ENCODE peak calls at places on chromosomes 16 and 17, in nine cellular contexts. One of them, this sample, is unnamed.

GRCh38 chr16:85746431-85747227 is 4.3 kb downstream of the C16orf74 start:
- DNase-seq in NCI-H345: no peak
- DNase-seq in MG63: peak
- DNase-seq in HT-29: peak
- DNase-seq in stimulated activated CD8-positive, alpha-beta memory T cell treated with anti-CD3 and anti-CD28 coated beads, Interleukin-15, amount 100 ng/mL, for 24 hours: no peak
- DNase-seq in stimulated activated CD4-positive, alpha-beta T cell treated with anti-CD3 and anti-CD28 coated beads, Interleukin-15, amount 100 ng/mL, for 1 hour: no peak
- DNase-seq in Right ventricle myocardium superior: no peak
- DNase-seq in lower leg skin: peak
- DNase-seq in ovary: no peak
- DNase-seq in this sample: no peak

GRCh38 chr16:23595246-23595950 is 718 bp downstream of the NDUFAB1 start:
- DNase-seq in NCI-H345: no peak
- DNase-seq in MG63: no peak
- DNase-seq in HT-29: peak
- DNase-seq in stimulated activated CD8-positive, alpha-beta memory T cell treated with anti-CD3 and anti-CD28 coated beads, Interleukin-15, amount 100 ng/mL, for 24 hours: no peak
- DNase-seq in stimulated activated CD4-positive, alpha-beta T cell treated with anti-CD3 and anti-CD28 coated beads, Interleukin-15, amount 100 ng/mL, for 1 hour: no peak
- DNase-seq in Right ventricle myocardium superior: no peak
- DNase-seq in lower leg skin: peak
- DNase-seq in ovary: no peak
- DNase-seq in this sample: no peak

GRCh38 chr16:61957075-61957474 is 79.2 kb downstream of the CDH8 start:
- DNase-seq in NCI-H345: no peak
- DNase-seq in MG63: no peak
- DNase-seq in HT-29: no peak
- DNase-seq in stimulated activated CD8-positive, alpha-beta memory T cell treated with anti-CD3 and anti-CD28 coated beads, Interleukin-15, amount 100 ng/mL, for 24 hours: no peak
- DNase-seq in stimulated activated CD4-positive, alpha-beta T cell treated with anti-CD3 and anti-CD28 coated beads, Interleukin-15, amount 100 ng/mL, for 1 hour: no peak
- DNase-seq in Right ventricle myocardium superior: no peak
- DNase-seq in lower leg skin: no peak
- DNase-seq in ovary: no peak
- DNase-seq in this sample: no peak

GRCh38 chr16:2039286-2040030 is 8.2 kb downstream of the NTHL1 start:
- DNase-seq in NCI-H345: peak
- DNase-seq in MG63: no peak
- DNase-seq in HT-29: peak
- DNase-seq in stimulated activated CD8-positive, alpha-beta memory T cell treated with anti-CD3 and anti-CD28 coated beads, Interleukin-15, amount 100 ng/mL, for 24 hours: no peak
- DNase-seq in stimulated activated CD4-positive, alpha-beta T cell treated with anti-CD3 and anti-CD28 coated beads, Interleukin-15, amount 100 ng/mL, for 1 hour: no peak
- DNase-seq in Right ventricle myocardium superior: peak
- DNase-seq in lower leg skin: no peak
- DNase-seq in ovary: peak
- DNase-seq in this sample: peak

GRCh38 chr16:49459953-49460735 is 86.5 kb downstream of the C16orf78 start:
- DNase-seq in NCI-H345: no peak
- DNase-seq in MG63: no peak
- DNase-seq in HT-29: no peak
- DNase-seq in stimulated activated CD8-positive, alpha-beta memory T cell treated with anti-CD3 and anti-CD28 coated beads, Interleukin-15, amount 100 ng/mL, for 24 hours: no peak
- DNase-seq in stimulated activated CD4-positive, alpha-beta T cell treated with anti-CD3 and anti-CD28 coated beads, Interleukin-15, amount 100 ng/mL, for 1 hour: no peak
- DNase-seq in Right ventricle myocardium superior: no peak
- DNase-seq in lower leg skin: no peak
- DNase-seq in ovary: no peak
- DNase-seq in this sample: no peak

GRCh38 chr16:89658221-89658879 is 714 bp downstream of the SPATA33 start:
- DNase-seq in NCI-H345: no peak
- DNase-seq in MG63: peak
- DNase-seq in HT-29: peak
- DNase-seq in stimulated activated CD8-positive, alpha-beta memory T cell treated with anti-CD3 and anti-CD28 coated beads, Interleukin-15, amount 100 ng/mL, for 24 hours: no peak
- DNase-seq in stimulated activated CD4-positive, alpha-beta T cell treated with anti-CD3 and anti-CD28 coated beads, Interleukin-15, amount 100 ng/mL, for 1 hour: no peak
- DNase-seq in Right ventricle myocardium superior: no peak
- DNase-seq in lower leg skin: no peak
- DNase-seq in ovary: no peak
- DNase-seq in this sample: no peak

GRCh38 chr17:34578016-34578415 is 1.4 kb upstream of the TMEM132E start:
- DNase-seq in NCI-H345: no peak
- DNase-seq in MG63: no peak
- DNase-seq in HT-29: no peak
- DNase-seq in stimulated activated CD8-positive, alpha-beta memory T cell treated with anti-CD3 and anti-CD28 coated beads, Interleukin-15, amount 100 ng/mL, for 24 hours: no peak
- DNase-seq in stimulated activated CD4-positive, alpha-beta T cell treated with anti-CD3 and anti-CD28 coated beads, Interleukin-15, amount 100 ng/mL, for 1 hour: no peak
- DNase-seq in Right ventricle myocardium superior: no peak
- DNase-seq in lower leg skin: no peak
- DNase-seq in ovary: no peak
- DNase-seq in this sample: no peak

GRCh38 chr17:688100-688989 is 26.3 kb downstream of the VPS53 start:
- DNase-seq in NCI-H345: no peak
- DNase-seq in MG63: no peak
- DNase-seq in HT-29: peak
- DNase-seq in stimulated activated CD8-positive, alpha-beta memory T cell treated with anti-CD3 and anti-CD28 coated beads, Interleukin-15, amount 100 ng/mL, for 24 hours: no peak
- DNase-seq in stimulated activated CD4-positive, alpha-beta T cell treated with anti-CD3 and anti-CD28 coated beads, Interleukin-15, amount 100 ng/mL, for 1 hour: no peak
- DNase-seq in Right ventricle myocardium superior: no peak
- DNase-seq in lower leg skin: no peak
- DNase-seq in ovary: no peak
- DNase-seq in this sample: no peak

GRCh38 chr17:19270347-19270950 is 33.3 kb downstream of the EPN2 start:
- DNase-seq in NCI-H345: no peak
- DNase-seq in MG63: no peak
- DNase-seq in HT-29: no peak
- DNase-seq in stimulated activated CD8-positive, alpha-beta memory T cell treated with anti-CD3 and anti-CD28 coated beads, Interleukin-15, amount 100 ng/mL, for 24 hours: no peak
- DNase-seq in stimulated activated CD4-positive, alpha-beta T cell treated with anti-CD3 and anti-CD28 coated beads, Interleukin-15, amount 100 ng/mL, for 1 hour: no peak
- DNase-seq in Right ventricle myocardium superior: no peak
- DNase-seq in lower leg skin: no peak
- DNase-seq in ovary: no peak
- DNase-seq in this sample: no peak

GRCh38 chr17:37608369-37609169 is 649 bp downstream of the SYNRG start:
- DNase-seq in NCI-H345: peak
- DNase-seq in MG63: no peak
- DNase-seq in HT-29: peak
- DNase-seq in stimulated activated CD8-positive, alpha-beta memory T cell treated with anti-CD3 and anti-CD28 coated beads, Interleukin-15, amount 100 ng/mL, for 24 hours: no peak
- DNase-seq in stimulated activated CD4-positive, alpha-beta T cell treated with anti-CD3 and anti-CD28 coated beads, Interleukin-15, amount 100 ng/mL, for 1 hour: no peak
- DNase-seq in Right ventricle myocardium superior: no peak
- DNase-seq in lower leg skin: peak
- DNase-seq in ovary: no peak
- DNase-seq in this sample: no peak

GRCh38 chr17:78202666-78203065 is 11.4 kb upstream of the BIRC5 start:
- DNase-seq in NCI-H345: no peak
- DNase-seq in MG63: no peak
- DNase-seq in HT-29: no peak
- DNase-seq in stimulated activated CD8-positive, alpha-beta memory T cell treated with anti-CD3 and anti-CD28 coated beads, Interleukin-15, amount 100 ng/mL, for 24 hours: no peak
- DNase-seq in stimulated activated CD4-positive, alpha-beta T cell treated with anti-CD3 and anti-CD28 coated beads, Interleukin-15, amount 100 ng/mL, for 1 hour: no peak
- DNase-seq in Right ventricle myocardium superior: no peak
- DNase-seq in lower leg skin: no peak
- DNase-seq in ovary: no peak
- DNase-seq in this sample: no peak

GRCh38 chr16:54931757-54932660 is 1.3 kb downstream of the IRX5 start:
- DNase-seq in NCI-H345: no peak
- DNase-seq in MG63: peak
- DNase-seq in HT-29: no peak
- DNase-seq in stimulated activated CD8-positive, alpha-beta memory T cell treated with anti-CD3 and anti-CD28 coated beads, Interleukin-15, amount 100 ng/mL, for 24 hours: no peak
- DNase-seq in stimulated activated CD4-positive, alpha-beta T cell treated with anti-CD3 and anti-CD28 coated beads, Interleukin-15, amount 100 ng/mL, for 1 hour: no peak
- DNase-seq in Right ventricle myocardium superior: no peak
- DNase-seq in lower leg skin: no peak
- DNase-seq in ovary: no peak
- DNase-seq in this sample: no peak

GRCh38 chr17:67571478-67571877 is 146.3 kb upstream of the NOL11 start:
- DNase-seq in NCI-H345: no peak
- DNase-seq in MG63: no peak
- DNase-seq in HT-29: no peak
- DNase-seq in stimulated activated CD8-positive, alpha-beta memory T cell treated with anti-CD3 and anti-CD28 coated beads, Interleukin-15, amount 100 ng/mL, for 24 hours: no peak
- DNase-seq in stimulated activated CD4-positive, alpha-beta T cell treated with anti-CD3 and anti-CD28 coated beads, Interleukin-15, amount 100 ng/mL, for 1 hour: no peak
- DNase-seq in Right ventricle myocardium superior: no peak
- DNase-seq in lower leg skin: no peak
- DNase-seq in ovary: no peak
- DNase-seq in this sample: no peak

GRCh38 chr16:57611184-57611583 is 17.2 kb upstream of the ADGRG1 start:
- DNase-seq in NCI-H345: no peak
- DNase-seq in MG63: no peak
- DNase-seq in HT-29: no peak
- DNase-seq in stimulated activated CD8-positive, alpha-beta memory T cell treated with anti-CD3 and anti-CD28 coated beads, Interleukin-15, amount 100 ng/mL, for 24 hours: no peak
- DNase-seq in stimulated activated CD4-positive, alpha-beta T cell treated with anti-CD3 and anti-CD28 coated beads, Interleukin-15, amount 100 ng/mL, for 1 hour: no peak
- DNase-seq in Right ventricle myocardium superior: no peak
- DNase-seq in lower leg skin: no peak
- DNase-seq in ovary: no peak
- DNase-seq in this sample: no peak

GRCh38 chr17:80425835-80426426 is 11.0 kb downstream of the ENDOV start:
- DNase-seq in NCI-H345: no peak
- DNase-seq in MG63: no peak
- DNase-seq in HT-29: no peak
- DNase-seq in stimulated activated CD8-positive, alpha-beta memory T cell treated with anti-CD3 and anti-CD28 coated beads, Interleukin-15, amount 100 ng/mL, for 24 hours: no peak
- DNase-seq in stimulated activated CD4-positive, alpha-beta T cell treated with anti-CD3 and anti-CD28 coated beads, Interleukin-15, amount 100 ng/mL, for 1 hour: no peak
- DNase-seq in Right ventricle myocardium superior: no peak
- DNase-seq in lower leg skin: no peak
- DNase-seq in ovary: peak
- DNase-seq in this sample: no peak

GRCh38 chr16:63982156-63982555 is 1139.7 kb downstream of the CDH11 start:
- DNase-seq in NCI-H345: no peak
- DNase-seq in MG63: no peak
- DNase-seq in HT-29: no peak
- DNase-seq in stimulated activated CD8-positive, alpha-beta memory T cell treated with anti-CD3 and anti-CD28 coated beads, Interleukin-15, amount 100 ng/mL, for 24 hours: no peak
- DNase-seq in stimulated activated CD4-positive, alpha-beta T cell treated with anti-CD3 and anti-CD28 coated beads, Interleukin-15, amount 100 ng/mL, for 1 hour: no peak
- DNase-seq in Right ventricle myocardium superior: no peak
- DNase-seq in lower leg skin: no peak
- DNase-seq in ovary: no peak
- DNase-seq in this sample: no peak

GRCh38 chr17:67183531-67183930 is 61.5 kb downstream of the HELZ start:
- DNase-seq in NCI-H345: no peak
- DNase-seq in MG63: no peak
- DNase-seq in HT-29: no peak
- DNase-seq in stimulated activated CD8-positive, alpha-beta memory T cell treated with anti-CD3 and anti-CD28 coated beads, Interleukin-15, amount 100 ng/mL, for 24 hours: no peak
- DNase-seq in stimulated activated CD4-positive, alpha-beta T cell treated with anti-CD3 and anti-CD28 coated beads, Interleukin-15, amount 100 ng/mL, for 1 hour: no peak
- DNase-seq in Right ventricle myocardium superior: no peak
- DNase-seq in lower leg skin: no peak
- DNase-seq in ovary: no peak
- DNase-seq in this sample: no peak

GRCh38 chr17:37742114-37742761 is 2.6 kb downstream of the HNF1B start:
- DNase-seq in NCI-H345: no peak
- DNase-seq in MG63: peak
- DNase-seq in HT-29: no peak
- DNase-seq in stimulated activated CD8-positive, alpha-beta memory T cell treated with anti-CD3 and anti-CD28 coated beads, Interleukin-15, amount 100 ng/mL, for 24 hours: no peak
- DNase-seq in stimulated activated CD4-positive, alpha-beta T cell treated with anti-CD3 and anti-CD28 coated beads, Interleukin-15, amount 100 ng/mL, for 1 hour: no peak
- DNase-seq in Right ventricle myocardium superior: no peak
- DNase-seq in lower leg skin: no peak
- DNase-seq in ovary: no peak
- DNase-seq in this sample: no peak

GRCh38 chr17:1939979-1940809 is 84.9 kb downstream of the RTN4RL1 start:
- DNase-seq in NCI-H345: no peak
- DNase-seq in MG63: no peak
- DNase-seq in HT-29: no peak
- DNase-seq in stimulated activated CD8-positive, alpha-beta memory T cell treated with anti-CD3 and anti-CD28 coated beads, Interleukin-15, amount 100 ng/mL, for 24 hours: no peak
- DNase-seq in stimulated activated CD4-positive, alpha-beta T cell treated with anti-CD3 and anti-CD28 coated beads, Interleukin-15, amount 100 ng/mL, for 1 hour: no peak
- DNase-seq in Right ventricle myocardium superior: peak
- DNase-seq in lower leg skin: no peak
- DNase-seq in ovary: no peak
- DNase-seq in this sample: no peak

GRCh38 chr17:64270885-64271284 is 7.8 kb upstream of the TEX2 start:
- DNase-seq in NCI-H345: no peak
- DNase-seq in MG63: no peak
- DNase-seq in HT-29: no peak
- DNase-seq in stimulated activated CD8-positive, alpha-beta memory T cell treated with anti-CD3 and anti-CD28 coated beads, Interleukin-15, amount 100 ng/mL, for 24 hours: no peak
- DNase-seq in stimulated activated CD4-positive, alpha-beta T cell treated with anti-CD3 and anti-CD28 coated beads, Interleukin-15, amount 100 ng/mL, for 1 hour: no peak
- DNase-seq in Right ventricle myocardium superior: no peak
- DNase-seq in lower leg skin: no peak
- DNase-seq in ovary: no peak
- DNase-seq in this sample: no peak

GRCh38 chr16:81140930-81141780 is 45.0 kb upstream of the GCSH start:
- DNase-seq in NCI-H345: no peak
- DNase-seq in MG63: no peak
- DNase-seq in HT-29: peak
- DNase-seq in stimulated activated CD8-positive, alpha-beta memory T cell treated with anti-CD3 and anti-CD28 coated beads, Interleukin-15, amount 100 ng/mL, for 24 hours: no peak
- DNase-seq in stimulated activated CD4-positive, alpha-beta T cell treated with anti-CD3 and anti-CD28 coated beads, Interleukin-15, amount 100 ng/mL, for 1 hour: no peak
- DNase-seq in Right ventricle myocardium superior: no peak
- DNase-seq in lower leg skin: no peak
- DNase-seq in ovary: no peak
- DNase-seq in this sample: no peak

GRCh38 chr16:86462334-86463084 is 47.8 kb upstream of the FOXF1 start:
- DNase-seq in NCI-H345: no peak
- DNase-seq in MG63: peak
- DNase-seq in HT-29: no peak
- DNase-seq in stimulated activated CD8-positive, alpha-beta memory T cell treated with anti-CD3 and anti-CD28 coated beads, Interleukin-15, amount 100 ng/mL, for 24 hours: no peak
- DNase-seq in stimulated activated CD4-positive, alpha-beta T cell treated with anti-CD3 and anti-CD28 coated beads, Interleukin-15, amount 100 ng/mL, for 1 hour: no peak
- DNase-seq in Right ventricle myocardium superior: no peak
- DNase-seq in lower leg skin: no peak
- DNase-seq in ovary: no peak
- DNase-seq in this sample: no peak

GRCh38 chr17:14211778-14212177 is 24.9 kb downstream of the CDRT15 start:
- DNase-seq in NCI-H345: no peak
- DNase-seq in MG63: no peak
- DNase-seq in HT-29: no peak
- DNase-seq in stimulated activated CD8-positive, alpha-beta memory T cell treated with anti-CD3 and anti-CD28 coated beads, Interleukin-15, amount 100 ng/mL, for 24 hours: no peak
- DNase-seq in stimulated activated CD4-positive, alpha-beta T cell treated with anti-CD3 and anti-CD28 coated beads, Interleukin-15, amount 100 ng/mL, for 1 hour: no peak
- DNase-seq in Right ventricle myocardium superior: peak
- DNase-seq in lower leg skin: no peak
- DNase-seq in ovary: peak
- DNase-seq in this sample: peak

GRCh38 chr17:58427807-58428206 is 10.5 kb upstream of the RNF43 start:
- DNase-seq in NCI-H345: no peak
- DNase-seq in MG63: no peak
- DNase-seq in HT-29: no peak
- DNase-seq in stimulated activated CD8-positive, alpha-beta memory T cell treated with anti-CD3 and anti-CD28 coated beads, Interleukin-15, amount 100 ng/mL, for 24 hours: no peak
- DNase-seq in stimulated activated CD4-positive, alpha-beta T cell treated with anti-CD3 and anti-CD28 coated beads, Interleukin-15, amount 100 ng/mL, for 1 hour: no peak
- DNase-seq in Right ventricle myocardium superior: no peak
- DNase-seq in lower leg skin: no peak
- DNase-seq in ovary: no peak
- DNase-seq in this sample: no peak

GRCh38 chr16:51035110-51035498 is 116.0 kb downstream of the SALL1 start:
- DNase-seq in NCI-H345: no peak
- DNase-seq in MG63: no peak
- DNase-seq in HT-29: no peak
- DNase-seq in stimulated activated CD8-positive, alpha-beta memory T cell treated with anti-CD3 and anti-CD28 coated beads, Interleukin-15, amount 100 ng/mL, for 24 hours: no peak
- DNase-seq in stimulated activated CD4-positive, alpha-beta T cell treated with anti-CD3 and anti-CD28 coated beads, Interleukin-15, amount 100 ng/mL, for 1 hour: no peak
- DNase-seq in Right ventricle myocardium superior: no peak
- DNase-seq in lower leg skin: no peak
- DNase-seq in ovary: no peak
- DNase-seq in this sample: no peak

GRCh38 chr17:80254396-80255241 is 6.0 kb upstream of the RNF213 start:
- DNase-seq in NCI-H345: peak
- DNase-seq in MG63: peak
- DNase-seq in HT-29: peak
- DNase-seq in stimulated activated CD8-positive, alpha-beta memory T cell treated with anti-CD3 and anti-CD28 coated beads, Interleukin-15, amount 100 ng/mL, for 24 hours: no peak
- DNase-seq in stimulated activated CD4-positive, alpha-beta T cell treated with anti-CD3 and anti-CD28 coated beads, Interleukin-15, amount 100 ng/mL, for 1 hour: peak
- DNase-seq in Right ventricle myocardium superior: no peak
- DNase-seq in lower leg skin: no peak
- DNase-seq in ovary: no peak
- DNase-seq in this sample: no peak

GRCh38 chr17:78391843-78392242 is 13.4 kb downstream of the PGS1 start:
- DNase-seq in NCI-H345: no peak
- DNase-seq in MG63: peak
- DNase-seq in HT-29: no peak
- DNase-seq in stimulated activated CD8-positive, alpha-beta memory T cell treated with anti-CD3 and anti-CD28 coated beads, Interleukin-15, amount 100 ng/mL, for 24 hours: no peak
- DNase-seq in stimulated activated CD4-positive, alpha-beta T cell treated with anti-CD3 and anti-CD28 coated beads, Interleukin-15, amount 100 ng/mL, for 1 hour: no peak
- DNase-seq in Right ventricle myocardium superior: no peak
- DNase-seq in lower leg skin: no peak
- DNase-seq in ovary: no peak
- DNase-seq in this sample: no peak

GRCh38 chr17:8941980-8942617 is 23.4 kb downstream of the PIK3R5 start:
- DNase-seq in NCI-H345: no peak
- DNase-seq in MG63: no peak
- DNase-seq in HT-29: no peak
- DNase-seq in stimulated activated CD8-positive, alpha-beta memory T cell treated with anti-CD3 and anti-CD28 coated beads, Interleukin-15, amount 100 ng/mL, for 24 hours: no peak
- DNase-seq in stimulated activated CD4-positive, alpha-beta T cell treated with anti-CD3 and anti-CD28 coated beads, Interleukin-15, amount 100 ng/mL, for 1 hour: no peak
- DNase-seq in Right ventricle myocardium superior: no peak
- DNase-seq in lower leg skin: no peak
- DNase-seq in ovary: no peak
- DNase-seq in this sample: no peak

GRCh38 chr16:62869837-62870236 is 833.6 kb upstream of the CDH8 start:
- DNase-seq in NCI-H345: no peak
- DNase-seq in MG63: no peak
- DNase-seq in HT-29: no peak
- DNase-seq in stimulated activated CD8-positive, alpha-beta memory T cell treated with anti-CD3 and anti-CD28 coated beads, Interleukin-15, amount 100 ng/mL, for 24 hours: no peak
- DNase-seq in stimulated activated CD4-positive, alpha-beta T cell treated with anti-CD3 and anti-CD28 coated beads, Interleukin-15, amount 100 ng/mL, for 1 hour: no peak
- DNase-seq in Right ventricle myocardium superior: no peak
- DNase-seq in lower leg skin: no peak
- DNase-seq in ovary: no peak
- DNase-seq in this sample: no peak

GRCh38 chr17:66431080-66431795 is 128.8 kb downstream of the PRKCA start:
- DNase-seq in NCI-H345: no peak
- DNase-seq in MG63: no peak
- DNase-seq in HT-29: no peak
- DNase-seq in stimulated activated CD8-positive, alpha-beta memory T cell treated with anti-CD3 and anti-CD28 coated beads, Interleukin-15, amount 100 ng/mL, for 24 hours: no peak
- DNase-seq in stimulated activated CD4-positive, alpha-beta T cell treated with anti-CD3 and anti-CD28 coated beads, Interleukin-15, amount 100 ng/mL, for 1 hour: no peak
- DNase-seq in Right ventricle myocardium superior: no peak
- DNase-seq in lower leg skin: no peak
- DNase-seq in ovary: no peak
- DNase-seq in this sample: no peak

GRCh38 chr16:11308493-11309283 is 27.6 kb upstream of the PRM1 start:
- DNase-seq in NCI-H345: no peak
- DNase-seq in MG63: no peak
- DNase-seq in HT-29: no peak
- DNase-seq in stimulated activated CD8-positive, alpha-beta memory T cell treated with anti-CD3 and anti-CD28 coated beads, Interleukin-15, amount 100 ng/mL, for 24 hours: no peak
- DNase-seq in stimulated activated CD4-positive, alpha-beta T cell treated with anti-CD3 and anti-CD28 coated beads, Interleukin-15, amount 100 ng/mL, for 1 hour: no peak
- DNase-seq in Right ventricle myocardium superior: no peak
- DNase-seq in lower leg skin: no peak
- DNase-seq in ovary: no peak
- DNase-seq in this sample: no peak